ENCODE peak calls at places on chromosome 19, in six cellular contexts. T is WTC11, B is hippocampal formation, D is T-helper 9 cell, Q is substantia nigra, H is MCF 10A. M is an unnamed sample.

GRCh38 chr19:46787331-46788100 is 878 bp downstream of the SLC1A5 start:
- DNase-seq in T (peak), B (no peak), D (peak), Q (peak), H (peak), M (peak)

GRCh38 chr19:43576479-43576878 is 878 bp downstream of the PINLYP start:
- DNase-seq in T (no peak), B (no peak), D (no peak), Q (no peak), H (no peak), M (no peak)

GRCh38 chr19:4140237-4140711 is 13.2 kb upstream of the CREB3L3 start:
- DNase-seq in T (peak), B (peak), D (no peak), Q (no peak), H (peak), M (no peak)

GRCh38 chr19:45653634-45654033 is 14.4 kb upstream of the GIPR start:
- DNase-seq in T (no peak), B (no peak), D (no peak), Q (no peak), H (no peak), M (no peak)

GRCh38 chr19:1081301-1082164 is 13.6 kb downstream of the POLR2E start:
- DNase-seq in T (peak), B (no peak), D (no peak), Q (no peak), H (no peak), M (no peak)

GRCh38 chr19:2043269-2043641 is 7.8 kb downstream of the MKNK2 start:
- DNase-seq in T (no peak), B (no peak), D (no peak), Q (no peak), H (no peak), M (no peak)

GRCh38 chr19:10655457-10656312 is 1.5 kb downstream of the ILF3 start:
- DNase-seq in T (no peak), B (no peak), D (no peak), Q (no peak), H (peak), M (no peak)

GRCh38 chr19:10102787-10103236 is 334 bp upstream of the ANGPTL6 start:
- DNase-seq in T (no peak), B (no peak), D (no peak), Q (no peak), H (no peak), M (no peak)

GRCh38 chr19:11560404-11560988 is 1.5 kb upstream of the ELOF1 start:
- DNase-seq in T (peak), B (peak), D (peak), Q (peak), H (peak), M (peak)

GRCh38 chr19:18009412-18010066 is 1.6 kb downstream of the ARRDC2 start:
- DNase-seq in T (no peak), B (no peak), D (no peak), Q (no peak), H (peak), M (no peak)